ENCODE peak calls at places on chromosomes 7 and 10, in four cellular contexts. Q, K, P and M are unnamed samples.

GRCh38 chr7:140674356-140674800 is 1.6 kb downstream of the ADCK2 start:
- DNase-seq in K (no peak), Q (no peak), P (no peak), M (no peak)

GRCh38 chr7:73447121-73447520 is 13.5 kb downstream of the FZD9 start:
- DNase-seq in Q (no peak), P (no peak), K (no peak), M (no peak)

GRCh38 chr7:106658504-106659368 is 2.2 kb downstream of the CCDC71L start:
- DNase-seq in K (no peak), Q (no peak), P (no peak), M (no peak)

GRCh38 chr10:79560160-79560709 is at the start of gene SFTPA2:
- DNase-seq in P (no peak), Q (no peak), K (no peak), M (no peak)

GRCh38 chr10:102646610-102647432 is 2.5 kb downstream of the TRIM8 start:
- DNase-seq in Q (no peak), P (no peak), K (no peak), M (no peak)

GRCh38 chr10:89431977-89432376 is 17.6 kb downstream of the IFIT5 start:
- DNase-seq in Q (peak; percentile 6), P (peak; percentile 29), K (peak; percentile 14), M (no peak)

GRCh38 chr7:129778770-129779601 is 167.5 kb downstream of the NRF1 start:
- DNase-seq in P (peak; percentile 62), K (no peak), Q (peak; percentile 34), M (no peak)

GRCh38 chr10:1809139-1809755 is 71.9 kb upstream of the ADARB2 start:
- DNase-seq in Q (no peak), P (no peak), K (no peak), M (no peak)

GRCh38 chr10:73601486-73601921 is 10.4 kb upstream of the USP54 start:
- DNase-seq in Q (peak; percentile 86), K (no peak), P (no peak), M (no peak)

GRCh38 chr10:84548869-84549268 is 220.5 kb downstream of the CCSER2 start:
- DNase-seq in Q (no peak), P (no peak), K (no peak), M (no peak)

GRCh38 chr7:7554647-7555575 is 11.8 kb upstream of the MIOS start:
- DNase-seq in P (peak; percentile 22), Q (no peak), K (no peak), M (no peak)

GRCh38 chr10:5064656-5065055 is 29.6 kb upstream of the AKR1C3 start:
- DNase-seq in K (no peak), Q (no peak), P (no peak), M (no peak)

GRCh38 chr10:102675151-102675886 is 31.0 kb downstream of the TRIM8 start:
- DNase-seq in P (no peak), K (no peak), Q (no peak), M (no peak)

GRCh38 chr7:17298840-17299476 is 506 bp downstream of the AHR start:
- DNase-seq in P (peak; percentile 63), K (peak; percentile 14), Q (peak; percentile 70), M (no peak)

GRCh38 chr10:119030421-119031250 is 1.1 kb downstream of the NANOS1 start:
- DNase-seq in Q (peak; percentile 46), K (no peak), P (peak; percentile 41), M (no peak)

GRCh38 chr10:126593968-126594701 is 76.4 kb downstream of the C10orf90 start:
- DNase-seq in K (no peak), Q (no peak), P (no peak), M (no peak)

GRCh38 chr10:30750971-30751677 is 121.6 kb upstream of the LYZL2 start:
- DNase-seq in P (no peak), Q (no peak), K (no peak), M (no peak)

GRCh38 chr10:5873515-5873995 is 16.1 kb downstream of the ANKRD16 start:
- DNase-seq in Q (peak; percentile 71), P (peak; percentile 82), K (peak; percentile 72), M (peak; percentile 61)

GRCh38 chr10:75547391-75548298 is 116.2 kb downstream of the LRMDA start:
- DNase-seq in K (peak; percentile 62), Q (no peak), P (peak; percentile 83), M (peak; percentile 61)

GRCh38 chr7:42143605-42144252 is 93.3 kb downstream of the GLI3 start:
- DNase-seq in P (peak; percentile 61), Q (no peak), K (no peak), M (peak; percentile 52)

GRCh38 chr7:73789051-73789450 is 19.0 kb upstream of the CLDN3 start:
- DNase-seq in Q (no peak), P (no peak), K (no peak), M (no peak)

GRCh38 chr7:107742678-107743566 is 1.0 kb upstream of the CBLL1 start:
- DNase-seq in K (no peak), P (no peak), Q (no peak), M (no peak)

GRCh38 chr10:121662945-121663917 is 65.0 kb upstream of the FGFR2 start:
- DNase-seq in Q (no peak), K (no peak), P (no peak), M (no peak)

GRCh38 chr10:963613-964012 is 24.6 kb upstream of the GTPBP4 start:
- DNase-seq in Q (no peak), K (no peak), P (no peak), M (no peak)

GRCh38 chr7:8938036-8938435 is 504.6 kb downstream of the NXPH1 start:
- DNase-seq in K (no peak), P (no peak), Q (no peak), M (no peak)

GRCh38 chr7:140591178-140591902 is 49.3 kb downstream of the DENND2A start:
- DNase-seq in K (no peak), P (no peak), Q (no peak), M (no peak)

GRCh38 chr10:85043207-85043606 is 714.8 kb downstream of the CCSER2 start:
- DNase-seq in Q (no peak), P (no peak), K (no peak), M (no peak)

GRCh38 chr7:34430456-34430855 is 227.6 kb upstream of the NPSR1 start:
- DNase-seq in K (peak; percentile 23), P (peak; percentile 65), Q (peak; percentile 83), M (peak; percentile 36)

GRCh38 chr7:883029-884021 is 7.0 kb downstream of the GET4 start:
- DNase-seq in Q (no peak), K (no peak), P (no peak), M (no peak)

GRCh38 chr10:70509376-70509775 is 30.8 kb downstream of the PALD1 start:
- DNase-seq in P (no peak), Q (no peak), K (no peak), M (no peak)